ENCODE peak calls at places on chromosome 15, in ten cellular contexts. One of them, this sample, is unnamed.

GRCh38 chr15:50098576-50098975 is 20.5 kb downstream of the ATP8B4 start:
- DNase-seq in AG04450: no peak
- DNase-seq in EH: no peak
- DNase-seq in T47D: no peak
- DNase-seq in heart right ventricle: no peak
- DNase-seq in activated naive CD4-positive, alpha-beta T cell treated with Interleukin-2 at 50 U/mL for 16 hours: no peak
- DNase-seq in T1000: no peak
- DNase-seq in germinal center: no peak
- DNase-seq in EL: no peak
- DNase-seq in GM23338: no peak
- DNase-seq in this sample: no peak

GRCh38 chr15:89673162-89673506 is 6.0 kb downstream of the PLIN1 start:
- DNase-seq in heart right ventricle: no peak
- DNase-seq in T1000: no peak
- DNase-seq in GM23338: peak; percentile 91
- DNase-seq in T47D: no peak
- DNase-seq in AG04450: no peak
- DNase-seq in germinal center: peak; percentile 68
- DNase-seq in EH: peak; percentile 18
- DNase-seq in EL: no peak
- DNase-seq in activated naive CD4-positive, alpha-beta T cell treated with Interleukin-2 at 50 U/mL for 16 hours: no peak
- DNase-seq in this sample: no peak

GRCh38 chr15:45203182-45203581 is 15.4 kb upstream of the SHF start:
- DNase-seq in heart right ventricle: no peak
- DNase-seq in germinal center: no peak
- DNase-seq in activated naive CD4-positive, alpha-beta T cell treated with Interleukin-2 at 50 U/mL for 16 hours: no peak
- DNase-seq in EH: no peak
- DNase-seq in T47D: no peak
- DNase-seq in T1000: no peak
- DNase-seq in AG04450: no peak
- DNase-seq in EL: no peak
- DNase-seq in GM23338: no peak
- DNase-seq in this sample: no peak

GRCh38 chr15:34724486-34724885 is 30.3 kb downstream of the GJD2 start:
- DNase-seq in germinal center: no peak
- DNase-seq in GM23338: no peak
- DNase-seq in activated naive CD4-positive, alpha-beta T cell treated with Interleukin-2 at 50 U/mL for 16 hours: no peak
- DNase-seq in AG04450: no peak
- DNase-seq in T1000: no peak
- DNase-seq in EH: no peak
- DNase-seq in T47D: no peak
- DNase-seq in EL: no peak
- DNase-seq in heart right ventricle: no peak
- DNase-seq in this sample: no peak

GRCh38 chr15:100060276-100060926 is 281.4 kb downstream of the ADAMTS17 start:
- DNase-seq in T1000: no peak
- DNase-seq in AG04450: peak; percentile 13
- DNase-seq in germinal center: no peak
- DNase-seq in EH: no peak
- DNase-seq in T47D: peak; percentile 23
- DNase-seq in heart right ventricle: no peak
- DNase-seq in activated naive CD4-positive, alpha-beta T cell treated with Interleukin-2 at 50 U/mL for 16 hours: no peak
- DNase-seq in EL: no peak
- DNase-seq in GM23338: no peak
- DNase-seq in this sample: no peak

GRCh38 chr15:94383041-94383440 is 151.7 kb downstream of the MCTP2 start:
- DNase-seq in GM23338: no peak
- DNase-seq in T1000: no peak
- DNase-seq in EH: no peak
- DNase-seq in activated naive CD4-positive, alpha-beta T cell treated with Interleukin-2 at 50 U/mL for 16 hours: no peak
- DNase-seq in AG04450: no peak
- DNase-seq in germinal center: peak; percentile 38
- DNase-seq in EL: no peak
- DNase-seq in T47D: no peak
- DNase-seq in heart right ventricle: no peak
- DNase-seq in this sample: no peak

GRCh38 chr15:89462198-89462912 is 34.0 kb downstream of the RHCG start:
- DNase-seq in EH: peak; percentile 58
- DNase-seq in activated naive CD4-positive, alpha-beta T cell treated with Interleukin-2 at 50 U/mL for 16 hours: no peak
- DNase-seq in GM23338: peak; percentile 59
- DNase-seq in heart right ventricle: no peak
- DNase-seq in T47D: no peak
- DNase-seq in AG04450: no peak
- DNase-seq in EL: peak; percentile 58
- DNase-seq in T1000: no peak
- DNase-seq in germinal center: no peak
- DNase-seq in this sample: no peak

GRCh38 chr15:38991126-38991525 is 426.5 kb upstream of the RASGRP1 start:
- DNase-seq in activated naive CD4-positive, alpha-beta T cell treated with Interleukin-2 at 50 U/mL for 16 hours: no peak
- DNase-seq in AG04450: no peak
- DNase-seq in EH: peak; percentile 53
- DNase-seq in T47D: peak; percentile 7
- DNase-seq in T1000: no peak
- DNase-seq in GM23338: peak; percentile 74
- DNase-seq in EL: peak; percentile 41
- DNase-seq in heart right ventricle: no peak
- DNase-seq in germinal center: no peak
- DNase-seq in this sample: no peak

GRCh38 chr15:25947336-25948080 is 84.4 kb upstream of the ATP10A start:
- DNase-seq in EH: peak; percentile 68
- DNase-seq in germinal center: no peak
- DNase-seq in T1000: no peak
- DNase-seq in activated naive CD4-positive, alpha-beta T cell treated with Interleukin-2 at 50 U/mL for 16 hours: no peak
- DNase-seq in AG04450: no peak
- DNase-seq in T47D: peak; percentile 35
- DNase-seq in heart right ventricle: no peak
- DNase-seq in GM23338: peak; percentile 59
- DNase-seq in EL: peak; percentile 18
- DNase-seq in this sample: no peak

GRCh38 chr15:85625856-85626255 is 168.9 kb downstream of the KLHL25 start:
- DNase-seq in EH: peak; percentile 59
- DNase-seq in EL: peak; percentile 36
- DNase-seq in activated naive CD4-positive, alpha-beta T cell treated with Interleukin-2 at 50 U/mL for 16 hours: peak; percentile 50
- DNase-seq in T1000: no peak
- DNase-seq in AG04450: peak; percentile 81
- DNase-seq in GM23338: no peak
- DNase-seq in germinal center: no peak
- DNase-seq in heart right ventricle: no peak
- DNase-seq in T47D: no peak
- DNase-seq in this sample: no peak

GRCh38 chr15:34729886-34730285 is 24.9 kb downstream of the GJD2 start:
- DNase-seq in heart right ventricle: no peak
- DNase-seq in EH: peak; percentile 52
- DNase-seq in GM23338: no peak
- DNase-seq in activated naive CD4-positive, alpha-beta T cell treated with Interleukin-2 at 50 U/mL for 16 hours: no peak
- DNase-seq in AG04450: no peak
- DNase-seq in T47D: no peak
- DNase-seq in germinal center: no peak
- DNase-seq in T1000: no peak
- DNase-seq in EL: no peak
- DNase-seq in this sample: no peak

GRCh38 chr15:90782450-90782849 is 65.3 kb downstream of the BLM start:
- DNase-seq in germinal center: no peak
- DNase-seq in T1000: no peak
- DNase-seq in activated naive CD4-positive, alpha-beta T cell treated with Interleukin-2 at 50 U/mL for 16 hours: no peak
- DNase-seq in EH: no peak
- DNase-seq in heart right ventricle: no peak
- DNase-seq in T47D: no peak
- DNase-seq in AG04450: no peak
- DNase-seq in GM23338: no peak
- DNase-seq in EL: no peak
- DNase-seq in this sample: no peak

GRCh38 chr15:93152264-93152884 is 63.4 kb upstream of the RGMA start:
- DNase-seq in EH: no peak
- DNase-seq in heart right ventricle: no peak
- DNase-seq in T1000: no peak
- DNase-seq in AG04450: no peak
- DNase-seq in GM23338: no peak
- DNase-seq in activated naive CD4-positive, alpha-beta T cell treated with Interleukin-2 at 50 U/mL for 16 hours: peak; percentile 19
- DNase-seq in germinal center: no peak
- DNase-seq in EL: no peak
- DNase-seq in T47D: no peak
- DNase-seq in this sample: no peak

GRCh38 chr15:69723404-69724097 is 270.9 kb downstream of the RPLP1 start:
- DNase-seq in EL: peak; percentile 5
- DNase-seq in GM23338: peak; percentile 55
- DNase-seq in germinal center: no peak
- DNase-seq in activated naive CD4-positive, alpha-beta T cell treated with Interleukin-2 at 50 U/mL for 16 hours: no peak
- DNase-seq in heart right ventricle: peak; percentile 26
- DNase-seq in T47D: no peak
- DNase-seq in AG04450: no peak
- DNase-seq in T1000: no peak
- DNase-seq in EH: no peak
- DNase-seq in this sample: no peak

GRCh38 chr15:67813104-67813634 is 12.1 kb upstream of the SKOR1 start:
- DNase-seq in germinal center: no peak
- DNase-seq in activated naive CD4-positive, alpha-beta T cell treated with Interleukin-2 at 50 U/mL for 16 hours: no peak
- DNase-seq in EH: no peak
- DNase-seq in T47D: no peak
- DNase-seq in EL: no peak
- DNase-seq in T1000: no peak
- DNase-seq in heart right ventricle: no peak
- DNase-seq in AG04450: no peak
- DNase-seq in GM23338: no peak
- DNase-seq in this sample: no peak

GRCh38 chr15:72288291-72288690 is 15.9 kb upstream of the PARP6 start:
- DNase-seq in T47D: no peak
- DNase-seq in GM23338: no peak
- DNase-seq in EL: no peak
- DNase-seq in activated naive CD4-positive, alpha-beta T cell treated with Interleukin-2 at 50 U/mL for 16 hours: no peak
- DNase-seq in germinal center: no peak
- DNase-seq in T1000: no peak
- DNase-seq in AG04450: no peak
- DNase-seq in heart right ventricle: no peak
- DNase-seq in EH: no peak
- DNase-seq in this sample: no peak

GRCh38 chr15:76057332-76058000 is 2.3 kb upstream of the TMEM266 start:
- DNase-seq in EH: peak; percentile 46
- DNase-seq in T1000: no peak
- DNase-seq in germinal center: peak; percentile 49
- DNase-seq in AG04450: no peak
- DNase-seq in GM23338: peak; percentile 79
- DNase-seq in activated naive CD4-positive, alpha-beta T cell treated with Interleukin-2 at 50 U/mL for 16 hours: peak; percentile 34
- DNase-seq in heart right ventricle: no peak
- DNase-seq in T47D: no peak
- DNase-seq in EL: peak; percentile 33
- DNase-seq in this sample: no peak

GRCh38 chr15:71945012-71945411 is 134.7 kb downstream of the NR2E3 start:
- DNase-seq in T47D: no peak
- DNase-seq in T1000: no peak
- DNase-seq in EH: peak; percentile 19
- DNase-seq in AG04450: no peak
- DNase-seq in heart right ventricle: no peak
- DNase-seq in activated naive CD4-positive, alpha-beta T cell treated with Interleukin-2 at 50 U/mL for 16 hours: no peak
- DNase-seq in GM23338: no peak
- DNase-seq in EL: no peak
- DNase-seq in germinal center: no peak
- DNase-seq in this sample: no peak

GRCh38 chr15:100171411-100171810 is 170.4 kb downstream of the ADAMTS17 start:
- DNase-seq in heart right ventricle: no peak
- DNase-seq in EL: no peak
- DNase-seq in T1000: no peak
- DNase-seq in T47D: no peak
- DNase-seq in AG04450: no peak
- DNase-seq in EH: no peak
- DNase-seq in activated naive CD4-positive, alpha-beta T cell treated with Interleukin-2 at 50 U/mL for 16 hours: no peak
- DNase-seq in germinal center: no peak
- DNase-seq in GM23338: no peak
- DNase-seq in this sample: no peak

GRCh38 chr15:25183581-25184330 is 229.0 kb downstream of the SNRPN start:
- DNase-seq in heart right ventricle: no peak
- DNase-seq in AG04450: no peak
- DNase-seq in activated naive CD4-positive, alpha-beta T cell treated with Interleukin-2 at 50 U/mL for 16 hours: no peak
- DNase-seq in T47D: no peak
- DNase-seq in EH: no peak
- DNase-seq in GM23338: no peak
- DNase-seq in germinal center: no peak
- DNase-seq in T1000: no peak
- DNase-seq in EL: no peak
- DNase-seq in this sample: peak; percentile 27

GRCh38 chr15:42374810-42375209 is 15.5 kb downstream of the CAPN3 start:
- DNase-seq in EL: no peak
- DNase-seq in germinal center: no peak
- DNase-seq in T1000: no peak
- DNase-seq in heart right ventricle: no peak
- DNase-seq in T47D: no peak
- DNase-seq in AG04450: no peak
- DNase-seq in activated naive CD4-positive, alpha-beta T cell treated with Interleukin-2 at 50 U/mL for 16 hours: no peak
- DNase-seq in EH: no peak
- DNase-seq in GM23338: no peak
- DNase-seq in this sample: no peak

This sample was measured in ascending aorta.